ENCODE peak calls at places on chromosomes 3 and 15, in eight cellular contexts. W, Q, N, U, B, X, Y and M are unnamed samples.

GRCh38 chr3:174202146-174202545 is 657.0 kb upstream of the NAALADL2 start:
- DNase-seq in Q (no peak), X (no peak), W (no peak), Y (no peak), N (no peak), B (no peak), U (no peak), M (no peak)

GRCh38 chr3:193665370-193665989 is 72.5 kb downstream of the OPA1 start:
- DNase-seq in N (no peak), W (no peak), Y (peak; percentile 63), X (peak; percentile 28), U (peak; percentile 55), Q (no peak), B (peak; percentile 23), M (no peak)

GRCh38 chr3:69326821-69327433 is 59.0 kb downstream of the FRMD4B start:
- DNase-seq in Q (no peak), N (peak; percentile 21), W (no peak), U (no peak), B (no peak), X (peak; percentile 15), Y (no peak), M (no peak)

GRCh38 chr15:76393614-76394013 is 57.0 kb downstream of the ISL2 start:
- DNase-seq in Y (peak; percentile 25), U (peak; percentile 14), W (no peak), N (no peak), B (no peak), Q (no peak), X (peak; percentile 82), M (no peak)

GRCh38 chr3:79817224-79817623 is 49.4 kb upstream of the ROBO1 start:
- DNase-seq in Y (no peak), N (no peak), U (no peak), B (no peak), X (no peak), W (no peak), Q (no peak), M (no peak)

GRCh38 chr3:140723576-140723975 is 45.7 kb downstream of the TRIM42 start:
- DNase-seq in X (no peak), W (no peak), U (no peak), Y (no peak), Q (no peak), B (no peak), N (no peak), M (no peak)

GRCh38 chr15:60757273-60757672 is 278.3 kb upstream of the ICE2 start:
- DNase-seq in Q (no peak), B (no peak), Y (no peak), W (no peak), U (no peak), N (no peak), X (no peak), M (no peak)

GRCh38 chr15:62482715-62483429 is 317.8 kb upstream of the C2CD4B start:
- DNase-seq in N (no peak), U (peak; percentile 12), B (peak; percentile 24), W (no peak), Q (peak; percentile 45), Y (peak; percentile 5), X (no peak), M (peak; percentile 72)

GRCh38 chr15:85318732-85319076 is 61.7 kb upstream of the AKAP13 start:
- DNase-seq in Y (no peak), X (no peak), U (no peak), B (no peak), Q (no peak), W (no peak), N (no peak), M (no peak)

GRCh38 chr15:47795864-47796263 is 78.6 kb downstream of the SEMA6D start:
- DNase-seq in N (no peak), X (no peak), Y (no peak), W (no peak), Q (no peak), B (no peak), U (peak; percentile 72), M (no peak)

GRCh38 chr3:40574661-40575060 is 49.9 kb downstream of the ZNF621 start:
- DNase-seq in B (no peak), X (peak; percentile 84), Y (no peak), W (no peak), U (no peak), Q (no peak), N (no peak), M (no peak)

GRCh38 chr3:4410174-4410573 is 56.9 kb downstream of the SUMF1 start:
- DNase-seq in Q (no peak), W (no peak), X (no peak), U (peak; percentile 56), Y (peak; percentile 43), B (no peak), N (no peak), M (no peak)

GRCh38 chr3:47464603-47465002 is 11.1 kb downstream of the SCAP start:
- DNase-seq in Q (no peak), B (no peak), U (peak; percentile 46), Y (no peak), N (no peak), X (no peak), W (no peak), M (no peak)

GRCh38 chr15:70362911-70363310 is 265.2 kb upstream of the TLE3 start:
- DNase-seq in N (no peak), X (no peak), W (no peak), Y (peak; percentile 24), Q (no peak), U (no peak), B (peak; percentile 8), M (peak; percentile 25)

GRCh38 chr15:66761723-66762595 is 59.9 kb downstream of the SMAD6 start:
- DNase-seq in W (no peak), Q (no peak), X (no peak), Y (peak; percentile 72), N (no peak), B (no peak), U (peak; percentile 13), M (no peak)

GRCh38 chr15:66764067-66764428 is 62.0 kb downstream of the SMAD6 start:
- DNase-seq in B (no peak), U (no peak), Q (no peak), W (no peak), Y (no peak), X (no peak), N (no peak), M (no peak)

GRCh38 chr15:66765478-66766281 is 63.6 kb downstream of the SMAD6 start:
- DNase-seq in X (no peak), Q (peak; percentile 95), W (peak; percentile 93), N (peak; percentile 58), Y (peak; percentile 98), U (peak; percentile 61), B (peak; percentile 81), M (no peak)

GRCh38 chr15:66760968-66761722 is 59.1 kb downstream of the SMAD6 start:
- DNase-seq in B (no peak), W (no peak), Y (no peak), Q (no peak), N (peak; percentile 49), U (no peak), X (no peak), M (peak; percentile 52)

GRCh38 chr15:66763186-66764066 is 61.4 kb downstream of the SMAD6 start:
- DNase-seq in W (peak; percentile 93), B (no peak), U (no peak), N (peak; percentile 90), Q (no peak), X (no peak), Y (peak; percentile 47), M (no peak)
- H3K4me3 ChIP-seq in W (no peak overlapping the region), B (no peak overlapping the region), U (no peak overlapping the region), N (no peak overlapping the region), Q (no peak overlapping the region), X (no peak overlapping the region), Y (no peak overlapping the region), M (no peak overlapping the region)

GRCh38 chr15:31483924-31484368 is 157.3 kb downstream of the KLF13 start:
- DNase-seq in X (no peak), W (no peak), Q (no peak), U (no peak), N (no peak), B (no peak), Y (no peak), M (no peak)

GRCh38 chr15:31483053-31483923 is 156.7 kb downstream of the KLF13 start:
- DNase-seq in X (no peak), U (no peak), Y (no peak), B (no peak), Q (no peak), W (no peak), N (no peak), M (no peak)

GRCh38 chr15:31480356-31481058 is 153.9 kb downstream of the KLF13 start:
- DNase-seq in W (no peak), Y (no peak), Q (no peak), B (no peak), N (no peak), U (no peak), X (no peak), M (no peak)

GRCh38 chr15:31481157-31481556 is 154.5 kb downstream of the KLF13 start:
- DNase-seq in X (no peak), B (no peak), Y (no peak), W (no peak), Q (no peak), N (no peak), U (no peak), M (no peak)

GRCh38 chr15:31482122-31482922 is 155.7 kb downstream of the KLF13 start:
- DNase-seq in Q (no peak), Y (no peak), U (no peak), W (no peak), N (no peak), X (no peak), B (no peak), M (no peak)
- H3K4me3 ChIP-seq in Q (no peak overlapping the region), Y (no peak overlapping the region), U (no peak overlapping the region), W (no peak overlapping the region), N (no peak overlapping the region), X (no peak overlapping the region), B (no peak overlapping the region), M (no peak overlapping the region)

DNA sequence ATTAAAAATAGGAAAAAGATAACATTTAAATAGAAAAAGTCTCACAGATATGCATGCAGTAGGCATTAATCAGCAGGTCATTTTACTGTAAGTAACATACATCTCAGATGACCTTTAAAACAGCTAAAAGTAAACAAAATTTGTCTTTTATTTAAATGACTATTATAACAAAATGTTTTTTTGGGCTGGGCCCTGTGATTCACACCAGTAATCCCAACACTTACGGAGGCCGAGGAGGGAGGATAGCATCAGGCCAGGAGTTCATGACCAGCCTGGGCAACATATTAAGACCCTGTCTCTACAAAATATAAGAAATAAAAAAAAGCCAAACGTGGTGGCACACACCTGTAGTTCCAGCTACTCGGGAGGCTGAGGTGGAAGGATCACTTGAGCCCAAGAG is 14.8 kb downstream of the IQGAP1 start:
- DNase-seq in Y (peak; percentile 43), W (no peak), Q (no peak), X (no peak), U (no peak), B (no peak), N (no peak), M (no peak)
- H3K4me3 ChIP-seq in Y (peak overlapping the region; percentile 28), W (no peak overlapping the region), Q (no peak overlapping the region), X (no peak overlapping the region), U (no peak overlapping the region), B (no peak overlapping the region), N (no peak overlapping the region), M (no peak overlapping the region)

DNA sequence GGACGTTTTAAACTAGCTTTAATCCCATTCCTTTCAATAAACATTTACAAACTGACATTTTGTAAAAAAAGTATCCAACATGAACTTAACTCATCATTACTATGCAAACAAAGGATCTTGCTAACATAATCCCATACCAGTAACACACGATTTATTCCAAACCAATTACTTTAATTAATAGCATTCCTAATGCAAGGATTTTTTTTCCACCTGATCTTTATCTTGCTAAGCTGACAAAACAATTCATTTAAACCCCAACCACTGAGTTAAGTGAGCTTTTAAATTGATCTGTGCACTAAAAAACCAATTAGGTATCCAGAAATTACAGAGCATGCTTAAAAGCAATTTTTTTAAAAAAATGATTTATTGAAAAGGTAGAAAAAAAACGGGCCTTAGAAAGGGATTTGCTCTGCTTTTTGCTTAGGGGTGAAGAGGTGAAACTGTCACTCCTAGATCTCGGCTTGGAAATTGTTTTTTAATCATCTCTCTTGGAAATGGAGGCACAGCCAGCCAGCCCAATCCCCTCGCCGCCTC is 1.2 kb downstream of the SH3BP5 start:
- DNase-seq in Y (no peak), N (peak; percentile 43), W (no peak), U (no peak), Q (no peak), X (no peak), B (no peak), M (no peak)
- H3K4me3 ChIP-seq in Y (peak overlapping the region; percentile 99), N (peak overlapping the region; percentile 68), W (peak overlapping the region; percentile 84), U (peak overlapping the region; percentile 84), Q (peak overlapping the region; percentile 75), X (peak overlapping the region; percentile 71), B (peak overlapping the region; percentile 89), M (peak overlapping the region; percentile 80)